ENCODE peak calls at places on chromosomes 1 and 21, in four cellular contexts. One of them, this sample, is unnamed.

GRCh38 chr1:12083766-12084165 is 20.7 kb downstream of the TNFRSF8 start:
- DNase-seq in HepG2: no peak
- DNase-seq in K562: no peak
- DNase-seq in WTC11: no peak
- DNase-seq in this sample: no peak

GRCh38 chr1:3614755-3615742 is 3.7 kb upstream of the MEGF6 start:
- DNase-seq in HepG2: no peak
- DNase-seq in K562: peak
- DNase-seq in WTC11: peak
- DNase-seq in this sample: peak

GRCh38 chr1:7117599-7118281 is 332.5 kb downstream of the CAMTA1 start:
- DNase-seq in HepG2: no peak
- DNase-seq in K562: peak
- DNase-seq in WTC11: peak
- DNase-seq in this sample: peak

GRCh38 chr1:163197022-163197421 is 5.7 kb downstream of the RGS5 start:
- DNase-seq in HepG2: no peak
- DNase-seq in K562: no peak
- DNase-seq in WTC11: no peak
- DNase-seq in this sample: no peak

GRCh38 chr1:160637065-160637464 is 9.8 kb downstream of the SLAMF1 start:
- DNase-seq in HepG2: no peak
- DNase-seq in K562: no peak
- DNase-seq in WTC11: no peak
- DNase-seq in this sample: no peak

GRCh38 chr1:23923592-23924495 is 10.7 kb upstream of the CNR2 start:
- DNase-seq in HepG2: no peak
- DNase-seq in K562: no peak
- DNase-seq in WTC11: no peak
- DNase-seq in this sample: no peak

GRCh38 chr1:35499230-35499629 is 58.0 kb downstream of the KIAA0319L start:
- DNase-seq in HepG2: no peak
- DNase-seq in K562: peak
- DNase-seq in WTC11: no peak
- DNase-seq in this sample: no peak

GRCh38 chr1:7555391-7556185 is 215.5 kb upstream of the VAMP3 start:
- DNase-seq in HepG2: no peak
- DNase-seq in K562: no peak
- DNase-seq in WTC11: no peak
- DNase-seq in this sample: no peak

GRCh38 chr21:39078322-39079065 is 104.8 kb downstream of the PSMG1 start:
- DNase-seq in HepG2: no peak
- DNase-seq in K562: no peak
- DNase-seq in WTC11: no peak
- DNase-seq in this sample: no peak

GRCh38 chr1:10692401-10693021 is 103.9 kb downstream of the CASZ1 start:
- DNase-seq in HepG2: peak
- DNase-seq in K562: peak
- DNase-seq in WTC11: no peak
- DNase-seq in this sample: peak

GRCh38 chr1:101438359-101438758 is 201.5 kb downstream of the S1PR1 start:
- DNase-seq in HepG2: peak
- DNase-seq in K562: no peak
- DNase-seq in WTC11: no peak
- DNase-seq in this sample: peak

GRCh38 chr1:84698151-84698651 is 7.9 kb upstream of the SSX2IP start:
- DNase-seq in HepG2: no peak
- DNase-seq in K562: no peak
- DNase-seq in WTC11: no peak
- DNase-seq in this sample: no peak

GRCh38 chr1:19203440-19203839 is 6.6 kb downstream of the UBR4 start:
- DNase-seq in HepG2: no peak
- DNase-seq in K562: no peak
- DNase-seq in WTC11: no peak
- DNase-seq in this sample: no peak

GRCh38 chr1:39105061-39105840 is 79.1 kb downstream of the NDUFS5 start:
- DNase-seq in HepG2: no peak
- DNase-seq in K562: peak
- DNase-seq in WTC11: peak
- DNase-seq in this sample: peak

GRCh38 chr1:227798078-227798802 is 17.2 kb upstream of the PRSS38 start:
- DNase-seq in HepG2: no peak
- DNase-seq in K562: no peak
- DNase-seq in WTC11: no peak
- DNase-seq in this sample: peak

GRCh38 chr1:17679856-17680255 is 75.3 kb upstream of the ACTL8 start:
- DNase-seq in HepG2: no peak
- DNase-seq in K562: no peak
- DNase-seq in WTC11: no peak
- DNase-seq in this sample: no peak

GRCh38 chr1:44267438-44267837 is 54.2 kb downstream of the DMAP1 start:
- DNase-seq in HepG2: no peak
- DNase-seq in K562: no peak
- DNase-seq in WTC11: no peak
- DNase-seq in this sample: peak

GRCh38 chr1:244231572-244232315 is 180.7 kb downstream of the ZBTB18 start:
- DNase-seq in HepG2: no peak
- DNase-seq in K562: no peak
- DNase-seq in WTC11: no peak
- DNase-seq in this sample: no peak

GRCh38 chr1:229557214-229557850 is 1.2 kb downstream of the ABCB10 start:
- DNase-seq in HepG2: peak
- DNase-seq in K562: peak
- DNase-seq in WTC11: no peak
- DNase-seq in this sample: no peak

GRCh38 chr1:2927393-2927792 is 93.9 kb upstream of the ACTRT2 start:
- DNase-seq in HepG2: no peak
- DNase-seq in K562: no peak
- DNase-seq in WTC11: no peak
- DNase-seq in this sample: no peak

GRCh38 chr1:156502749-156503671 is 2.4 kb upstream of the MEF2D start:
- DNase-seq in HepG2: no peak
- DNase-seq in K562: peak
- DNase-seq in WTC11: peak
- DNase-seq in this sample: no peak

GRCh38 chr1:41599912-41600311 is 115.4 kb upstream of the EDN2 start:
- DNase-seq in HepG2: no peak
- DNase-seq in K562: no peak
- DNase-seq in WTC11: no peak
- DNase-seq in this sample: no peak

GRCh38 chr1:218945050-218945449 is 228.6 kb upstream of the LYPLAL1 start:
- DNase-seq in HepG2: no peak
- DNase-seq in K562: no peak
- DNase-seq in WTC11: no peak
- DNase-seq in this sample: no peak

GRCh38 chr1:116772648-116773045 is 18.4 kb downstream of the CD2 start:
- DNase-seq in HepG2: no peak
- DNase-seq in K562: no peak
- DNase-seq in WTC11: no peak
- DNase-seq in this sample: no peak

GRCh38 chr21:44090332-44090731 is 16.9 kb upstream of the PWP2 start:
- DNase-seq in HepG2: no peak
- DNase-seq in K562: no peak
- DNase-seq in WTC11: no peak
- DNase-seq in this sample: no peak

GRCh38 chr1:226827458-226827857 is 43.0 kb upstream of the PSEN2 start:
- DNase-seq in HepG2: no peak
- DNase-seq in K562: peak
- DNase-seq in WTC11: peak
- DNase-seq in this sample: no peak

GRCh38 chr1:114509596-114510234 is 1.3 kb downstream of the TRIM33 start:
- DNase-seq in HepG2: no peak
- DNase-seq in K562: no peak
- DNase-seq in WTC11: no peak
- DNase-seq in this sample: no peak

GRCh38 chr1:78501203-78501602 is 10.4 kb downstream of the PTGFR start:
- DNase-seq in HepG2: no peak
- DNase-seq in K562: no peak
- DNase-seq in WTC11: no peak
- DNase-seq in this sample: no peak

GRCh38 chr1:68174173-68175113 is 57.9 kb downstream of the WLS start:
- DNase-seq in HepG2: no peak
- DNase-seq in K562: no peak
- DNase-seq in WTC11: no peak
- DNase-seq in this sample: peak

GRCh38 chr1:147111381-147112130 is 60.7 kb downstream of the PRKAB2 start:
- DNase-seq in HepG2: no peak
- DNase-seq in K562: no peak
- DNase-seq in WTC11: no peak
- DNase-seq in this sample: no peak

GRCh38 chr1:115771094-115771846 is 2.8 kb upstream of the CASQ2 start:
- DNase-seq in HepG2: no peak
- DNase-seq in K562: no peak
- DNase-seq in WTC11: peak
- DNase-seq in this sample: no peak

GRCh38 chr1:7303554-7304347 is 467.3 kb upstream of the VAMP3 start:
- DNase-seq in HepG2: no peak
- DNase-seq in K562: no peak
- DNase-seq in WTC11: no peak
- DNase-seq in this sample: no peak

GRCh38 chr1:38776466-38776865 is 83.1 kb downstream of the RRAGC start:
- DNase-seq in HepG2: no peak
- DNase-seq in K562: no peak
- DNase-seq in WTC11: no peak
- DNase-seq in this sample: no peak

GRCh38 chr1:98674075-98674781 is 12.7 kb downstream of the SNX7 start:
- DNase-seq in HepG2: no peak
- DNase-seq in K562: no peak
- DNase-seq in WTC11: no peak
- DNase-seq in this sample: no peak

GRCh38 chr1:46062651-46063319 is 69.6 kb downstream of the PIK3R3 start:
- DNase-seq in HepG2: no peak
- DNase-seq in K562: no peak
- DNase-seq in WTC11: no peak
- DNase-seq in this sample: no peak

GRCh38 chr1:11690669-11691301 is 725 bp upstream of the DRAXIN start:
- DNase-seq in HepG2: peak
- DNase-seq in K562: peak
- DNase-seq in WTC11: peak
- DNase-seq in this sample: no peak

GRCh38 chr21:41359289-41359688 is 2.5 kb upstream of the MX2 start:
- DNase-seq in HepG2: no peak
- DNase-seq in K562: no peak
- DNase-seq in WTC11: peak
- DNase-seq in this sample: no peak

GRCh38 chr1:248821641-248822040 is 4.1 kb downstream of the SH3BP5L start:
- DNase-seq in HepG2: no peak
- DNase-seq in K562: no peak
- DNase-seq in WTC11: no peak
- DNase-seq in this sample: no peak

GRCh38 chr21:25385912-25386474 is 221.3 kb downstream of the MRPL39 start:
- DNase-seq in HepG2: peak
- DNase-seq in K562: peak
- DNase-seq in WTC11: peak
- DNase-seq in this sample: peak
- TF ChIP-seq ELF4 in HepG2: no peak
- TF ChIP-seq ELF4 in K562: no peak
- TF ChIP-seq ELF4 in WTC11: no peak
- TF ChIP-seq ELF4 in this sample: no peak

DNA sequence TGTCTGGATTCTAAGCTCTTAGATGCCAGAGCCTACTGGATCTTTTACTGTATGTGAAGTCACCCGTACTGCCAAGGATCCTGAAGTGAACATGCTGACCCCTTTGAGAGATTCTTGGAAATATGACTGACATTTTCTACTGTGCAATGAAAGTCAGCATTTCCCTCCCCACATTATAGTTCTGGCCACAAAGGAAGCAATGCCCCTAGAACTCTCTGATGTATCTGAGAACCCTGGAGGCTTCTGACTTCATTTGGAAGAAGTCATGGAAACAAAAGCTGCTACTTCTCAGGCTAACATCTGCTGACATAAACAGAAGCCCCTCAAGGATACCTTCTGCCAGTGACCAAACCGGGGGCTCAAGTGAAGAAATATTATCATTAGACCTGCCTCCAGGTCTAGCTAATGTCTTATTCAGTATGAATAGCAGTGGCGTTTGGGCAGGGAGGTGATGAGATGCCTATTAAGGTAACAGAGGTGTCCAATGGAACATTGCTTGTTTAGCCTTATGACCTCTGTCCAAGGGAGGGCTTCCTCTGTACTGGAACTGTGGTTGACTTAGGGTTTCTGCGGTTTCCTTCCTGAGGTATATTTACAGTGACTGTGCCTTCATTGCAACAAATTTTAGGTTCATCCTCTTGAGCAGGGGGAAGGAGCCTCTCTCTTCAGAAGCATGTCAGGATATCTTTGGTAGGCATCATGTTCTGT is 161.5 kb downstream of the PBX1 start:
- DNase-seq in HepG2: no peak
- DNase-seq in K562: peak
- DNase-seq in WTC11: no peak
- DNase-seq in this sample: no peak
- TF ChIP-seq ELF4 in HepG2: no peak
- TF ChIP-seq ELF4 in K562: no peak
- TF ChIP-seq ELF4 in WTC11: no peak
- TF ChIP-seq ELF4 in this sample: no peak

GRCh38 chr1:184621262-184621661 is 133.4 kb downstream of the EDEM3 start:
- DNase-seq in HepG2: no peak
- DNase-seq in K562: no peak
- DNase-seq in WTC11: no peak
- DNase-seq in this sample: no peak
- TF ChIP-seq ELF4 in HepG2: no peak
- TF ChIP-seq ELF4 in K562: no peak
- TF ChIP-seq ELF4 in WTC11: no peak
- TF ChIP-seq ELF4 in this sample: no peak

DNA sequence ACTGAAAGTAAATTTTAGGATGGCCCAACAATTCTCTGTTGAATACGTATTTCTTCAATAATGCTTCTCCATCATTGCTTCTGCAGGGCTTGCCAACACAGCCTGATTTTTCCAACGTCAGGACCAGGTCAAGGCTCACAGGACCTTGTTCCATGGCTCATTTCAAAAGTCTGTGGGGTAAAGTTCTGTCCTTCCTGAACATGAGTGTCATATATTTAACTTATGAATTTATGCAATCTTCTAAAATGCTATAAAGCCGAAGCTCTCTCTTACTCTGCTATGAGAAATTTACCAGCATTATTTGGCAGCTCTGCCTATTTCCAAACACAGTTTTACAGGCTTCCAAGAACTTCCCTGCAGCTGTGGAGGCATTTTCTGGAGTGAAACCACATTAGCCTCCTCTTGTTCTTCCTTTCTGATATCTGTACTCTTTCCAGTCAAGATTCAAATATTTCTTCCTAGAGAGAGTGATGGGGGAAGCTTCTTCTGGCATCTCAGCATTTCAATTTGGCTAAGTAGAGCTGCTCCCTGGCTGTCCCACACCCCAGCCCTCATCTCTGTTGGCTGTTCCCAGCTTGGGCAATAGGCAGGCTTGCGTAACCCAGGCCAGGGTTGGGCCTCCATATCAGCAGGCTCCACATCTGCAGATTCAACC is 15.5 kb upstream of the HMGCS2 start:
- DNase-seq in HepG2: no peak
- DNase-seq in K562: no peak
- DNase-seq in WTC11: no peak
- DNase-seq in this sample: no peak
- TF ChIP-seq ELF4 in HepG2: no peak
- TF ChIP-seq ELF4 in K562: no peak
- TF ChIP-seq ELF4 in WTC11: no peak
- TF ChIP-seq ELF4 in this sample: no peak